ENCODE peak calls at places on chromosomes 5 and 9, in five cellular contexts. A is activated naive CD8-positive, alpha-beta T cell treated with anti-CD3 and anti-CD28 coated beads, Interleukin-2, amount 10 ng/mL, durations not matched to agents 7 days and 5 days; H is Right ventricle myocardium inferior; M is NCI-H345; P is DMS79. O is an unnamed sample.

GRCh38 chr5:65762234-65762633 is 40.2 kb downstream of the NLN start:
- DNase-seq in A (no peak), H (no peak), M (no peak), P (no peak), O (no peak)

GRCh38 chr5:124908603-124909451 is 162.4 kb upstream of the ZNF608 start:
- DNase-seq in A (no peak), H (no peak), M (peak), P (no peak), O (no peak)

GRCh38 chr5:32230356-32231099 is 56.4 kb upstream of the GOLPH3 start:
- DNase-seq in A (no peak), H (no peak), M (no peak), P (no peak), O (no peak)

GRCh38 chr9:127692071-127692470 is 14.7 kb upstream of the CFAP157 start:
- DNase-seq in A (no peak), H (no peak), M (no peak), P (no peak), O (peak)

GRCh38 chr5:123512631-123513461 is 869 bp downstream of the CSNK1G3 start:
- DNase-seq in A (peak), H (no peak), M (peak), P (no peak), O (peak)

GRCh38 chr5:36494756-36495637 is 111.4 kb upstream of the SLC1A3 start:
- DNase-seq in A (no peak), H (no peak), M (no peak), P (no peak), O (no peak)

GRCh38 chr5:81517462-81517861 is 123.5 kb upstream of the ACOT12 start:
- DNase-seq in A (no peak), H (no peak), M (no peak), P (no peak), O (no peak)

GRCh38 chr9:86075132-86075807 is 24.1 kb downstream of the GOLM1 start:
- DNase-seq in A (no peak), H (no peak), M (no peak), P (no peak), O (no peak)

GRCh38 chr9:106864533-106865143 is 1.7 kb downstream of the ZNF462 start:
- DNase-seq in A (no peak), H (no peak), M (peak), P (peak), O (peak)

GRCh38 chr5:128395073-128395472 is 143.0 kb downstream of the FBN2 start:
- DNase-seq in A (no peak), H (no peak), M (no peak), P (no peak), O (no peak)

GRCh38 chr9:104868687-104869404 is 59.1 kb downstream of the ABCA1 start:
- DNase-seq in A (no peak), H (peak), M (peak), P (peak), O (peak)

GRCh38 chr9:116718111-116718510 is 31.0 kb downstream of the TRIM32 start:
- DNase-seq in A (no peak), H (no peak), M (no peak), P (no peak), O (no peak)

GRCh38 chr5:137954131-137954879 is 65.0 kb downstream of the PKD2L2 start:
- DNase-seq in A (no peak), H (no peak), M (no peak), P (no peak), O (no peak)

GRCh38 chr9:88326936-88327335 is 61.3 kb upstream of the SPIN1 start:
- DNase-seq in A (no peak), H (no peak), M (no peak), P (no peak), O (no peak)

GRCh38 chr9:137297966-137298365 is 4.1 kb downstream of the NRARP start:
- DNase-seq in A (peak), H (no peak), M (no peak), P (no peak), O (no peak)

GRCh38 chr9:16986441-16987387 is 116.2 kb upstream of the BNC2 start:
- DNase-seq in A (no peak), H (no peak), M (no peak), P (no peak), O (no peak)

GRCh38 chr9:18185196-18185595 is 288.8 kb upstream of the ADAMTSL1 start:
- DNase-seq in A (no peak), H (no peak), M (no peak), P (no peak), O (no peak)

GRCh38 chr5:98463676-98464075 is 309.8 kb upstream of the RGMB start:
- DNase-seq in A (no peak), H (no peak), M (no peak), P (no peak), O (no peak)

GRCh38 chr9:94807556-94807955 is 81.1 kb downstream of the AOPEP start:
- DNase-seq in A (no peak), H (no peak), M (no peak), P (no peak), O (no peak)

GRCh38 chr5:133565993-133566392 is 46.3 kb downstream of the FSTL4 start:
- DNase-seq in A (peak), H (no peak), M (no peak), P (no peak), O (peak)

GRCh38 chr5:137629646-137630045 is 106.2 kb downstream of the KLHL3 start:
- DNase-seq in A (peak), H (no peak), M (peak), P (peak), O (peak)

GRCh38 chr9:84325347-84325982 is 15.1 kb downstream of the SLC28A3 start:
- DNase-seq in A (no peak), H (no peak), M (no peak), P (no peak), O (no peak)

GRCh38 chr9:131583836-131584555 is 38.7 kb downstream of the PRRT1B start:
- DNase-seq in A (no peak), H (no peak), M (no peak), P (no peak), O (no peak)

GRCh38 chr9:34256104-34256503 is 73.0 kb downstream of the KIF24 start:
- DNase-seq in A (no peak), H (no peak), M (no peak), P (no peak), O (peak)

GRCh38 chr9:120571443-120572257 is 8.3 kb downstream of the CDK5RAP2 start:
- DNase-seq in A (no peak), H (peak), M (no peak), P (no peak), O (no peak)

GRCh38 chr5:5351288-5352089 is 71.0 kb upstream of the ICE1 start:
- DNase-seq in A (no peak), H (no peak), M (no peak), P (no peak), O (no peak)

GRCh38 chr9:127463891-127464290 is 12.6 kb downstream of the LRSAM1 start:
- DNase-seq in A (no peak), H (peak), M (no peak), P (no peak), O (no peak)

GRCh38 chr5:23411200-23411599 is 96.2 kb upstream of the PRDM9 start:
- DNase-seq in A (no peak), H (no peak), M (peak), P (no peak), O (no peak)

GRCh38 chr9:6488395-6488794 is 75.4 kb downstream of the UHRF2 start:
- DNase-seq in A (no peak), H (no peak), M (no peak), P (no peak), O (no peak)

O was measured in H7.